ENCODE peak calls at places on chromosome 13, in five cellular contexts. One of them, this sample, is unnamed.

GRCh38 chr13:50993908-50994307 is 84.3 kb downstream of the RNASEH2B start:
- DNase-seq in stimulated activated CD4-positive, alpha-beta T cell treated with anti-CD3 and anti-CD28 coated beads, TNF-alpha, amount 100 ng/mL, for 24 hours: no peak
- DNase-seq in OCI-LY7: no peak
- DNase-seq in midbrain: no peak
- DNase-seq in epithelial cell of proximal tubule: no peak
- DNase-seq in this sample: no peak

GRCh38 chr13:73952683-73953082 is 181.5 kb downstream of the KLF12 start:
- DNase-seq in stimulated activated CD4-positive, alpha-beta T cell treated with anti-CD3 and anti-CD28 coated beads, TNF-alpha, amount 100 ng/mL, for 24 hours: no peak
- DNase-seq in OCI-LY7: no peak
- DNase-seq in midbrain: no peak
- DNase-seq in epithelial cell of proximal tubule: no peak
- DNase-seq in this sample: no peak

GRCh38 chr13:45340422-45341033 is 455 bp downstream of the TPT1 start:
- DNase-seq in stimulated activated CD4-positive, alpha-beta T cell treated with anti-CD3 and anti-CD28 coated beads, TNF-alpha, amount 100 ng/mL, for 24 hours: peak
- DNase-seq in OCI-LY7: peak
- DNase-seq in midbrain: peak
- DNase-seq in epithelial cell of proximal tubule: no peak
- DNase-seq in this sample: peak

GRCh38 chr13:81382236-81382635 is 1041.3 kb upstream of the SPRY2 start:
- DNase-seq in stimulated activated CD4-positive, alpha-beta T cell treated with anti-CD3 and anti-CD28 coated beads, TNF-alpha, amount 100 ng/mL, for 24 hours: no peak
- DNase-seq in OCI-LY7: no peak
- DNase-seq in midbrain: no peak
- DNase-seq in epithelial cell of proximal tubule: no peak
- DNase-seq in this sample: no peak

GRCh38 chr13:44870456-44870929 is 118.8 kb downstream of the NUFIP1 start:
- DNase-seq in stimulated activated CD4-positive, alpha-beta T cell treated with anti-CD3 and anti-CD28 coated beads, TNF-alpha, amount 100 ng/mL, for 24 hours: no peak
- DNase-seq in OCI-LY7: no peak
- DNase-seq in midbrain: no peak
- DNase-seq in epithelial cell of proximal tubule: no peak
- DNase-seq in this sample: no peak

GRCh38 chr13:57857945-57858344 is 226.4 kb downstream of the PCDH17 start:
- DNase-seq in stimulated activated CD4-positive, alpha-beta T cell treated with anti-CD3 and anti-CD28 coated beads, TNF-alpha, amount 100 ng/mL, for 24 hours: no peak
- DNase-seq in OCI-LY7: no peak
- DNase-seq in midbrain: peak
- DNase-seq in epithelial cell of proximal tubule: no peak
- DNase-seq in this sample: no peak

GRCh38 chr13:52846567-52847321 is 1.7 kb downstream of the PCDH8 start:
- DNase-seq in stimulated activated CD4-positive, alpha-beta T cell treated with anti-CD3 and anti-CD28 coated beads, TNF-alpha, amount 100 ng/mL, for 24 hours: peak
- DNase-seq in OCI-LY7: no peak
- DNase-seq in midbrain: peak
- DNase-seq in epithelial cell of proximal tubule: no peak
- DNase-seq in this sample: no peak

GRCh38 chr13:71087432-71087831 is 779.6 kb downstream of the DACH1 start:
- DNase-seq in stimulated activated CD4-positive, alpha-beta T cell treated with anti-CD3 and anti-CD28 coated beads, TNF-alpha, amount 100 ng/mL, for 24 hours: no peak
- DNase-seq in OCI-LY7: no peak
- DNase-seq in midbrain: no peak
- DNase-seq in epithelial cell of proximal tubule: no peak
- DNase-seq in this sample: no peak

GRCh38 chr13:100274942-100275506 is 186.1 kb downstream of the PCCA start:
- DNase-seq in stimulated activated CD4-positive, alpha-beta T cell treated with anti-CD3 and anti-CD28 coated beads, TNF-alpha, amount 100 ng/mL, for 24 hours: no peak
- DNase-seq in OCI-LY7: no peak
- DNase-seq in midbrain: no peak
- DNase-seq in epithelial cell of proximal tubule: no peak
- DNase-seq in this sample: no peak

GRCh38 chr13:98577823-98578285 is 947 bp upstream of the STK24 start:
- DNase-seq in stimulated activated CD4-positive, alpha-beta T cell treated with anti-CD3 and anti-CD28 coated beads, TNF-alpha, amount 100 ng/mL, for 24 hours: no peak
- DNase-seq in OCI-LY7: no peak
- DNase-seq in midbrain: no peak
- DNase-seq in epithelial cell of proximal tubule: no peak
- DNase-seq in this sample: no peak

This sample was measured in HL-60.